ENCODE peak calls at places on chromosomes 7 and 10, in ten cellular contexts. One of them, this sample, is unnamed.

GRCh38 chr10:23362879-23363787 is 18.5 kb upstream of the C10orf67 start:
- DNase-seq in mesenchymal stem cell: no peak
- DNase-seq in fibroblast of lung: no peak
- DNase-seq in mammary epithelial cell: no peak
- DNase-seq in astrocyte: no peak
- DNase-seq in HCT116: no peak
- DNase-seq in IMR-90: no peak
- DNase-seq in H9: no peak
- DNase-seq in neuronal stem cell: no peak
- DNase-seq in H1: no peak
- DNase-seq in this sample: no peak

GRCh38 chr10:119079572-119080520 is 771 bp downstream of the EIF3A start:
- DNase-seq in mesenchymal stem cell: peak; percentile 87
- DNase-seq in fibroblast of lung: peak; percentile 75
- DNase-seq in mammary epithelial cell: peak; percentile 78
- DNase-seq in astrocyte: peak; percentile 57
- DNase-seq in HCT116: peak; percentile 43
- DNase-seq in IMR-90: peak; percentile 75
- DNase-seq in H9: peak; percentile 40
- DNase-seq in neuronal stem cell: peak; percentile 45
- DNase-seq in H1: no peak
- DNase-seq in this sample: peak; percentile 61

GRCh38 chr7:135728136-135728669 is at the start of gene SLC13A4:
- DNase-seq in mesenchymal stem cell: no peak
- DNase-seq in fibroblast of lung: no peak
- DNase-seq in mammary epithelial cell: no peak
- DNase-seq in astrocyte: no peak
- DNase-seq in HCT116: no peak
- DNase-seq in IMR-90: no peak
- DNase-seq in H9: peak; percentile 87
- DNase-seq in neuronal stem cell: peak; percentile 52
- DNase-seq in H1: no peak
- DNase-seq in this sample: peak; percentile 95

GRCh38 chr10:86964061-86964846 is 4.0 kb upstream of the ADIRF start:
- DNase-seq in mesenchymal stem cell: no peak
- DNase-seq in fibroblast of lung: no peak
- DNase-seq in mammary epithelial cell: no peak
- DNase-seq in astrocyte: no peak
- DNase-seq in HCT116: no peak
- DNase-seq in IMR-90: no peak
- DNase-seq in H9: no peak
- DNase-seq in neuronal stem cell: no peak
- DNase-seq in H1: no peak
- DNase-seq in this sample: no peak

GRCh38 chr7:116528008-116528789 is 3.4 kb downstream of the CAV1 start:
- DNase-seq in mesenchymal stem cell: peak; percentile 98
- DNase-seq in fibroblast of lung: peak; percentile 96
- DNase-seq in mammary epithelial cell: peak; percentile 79
- DNase-seq in astrocyte: peak; percentile 96
- DNase-seq in HCT116: peak; percentile 54
- DNase-seq in IMR-90: peak; percentile 97
- DNase-seq in H9: no peak
- DNase-seq in neuronal stem cell: no peak
- DNase-seq in H1: no peak
- DNase-seq in this sample: no peak

GRCh38 chr7:155221547-155221946 is 76.1 kb upstream of the INSIG1 start:
- DNase-seq in mesenchymal stem cell: no peak
- DNase-seq in fibroblast of lung: no peak
- DNase-seq in mammary epithelial cell: no peak
- DNase-seq in astrocyte: no peak
- DNase-seq in HCT116: no peak
- DNase-seq in IMR-90: no peak
- DNase-seq in H9: no peak
- DNase-seq in neuronal stem cell: no peak
- DNase-seq in H1: no peak
- DNase-seq in this sample: no peak

GRCh38 chr10:86263907-86264306 is 102.7 kb downstream of the GRID1 start:
- DNase-seq in mesenchymal stem cell: no peak
- DNase-seq in fibroblast of lung: no peak
- DNase-seq in mammary epithelial cell: no peak
- DNase-seq in astrocyte: no peak
- DNase-seq in HCT116: no peak
- DNase-seq in IMR-90: no peak
- DNase-seq in H9: peak; percentile 12
- DNase-seq in neuronal stem cell: no peak
- DNase-seq in H1: no peak
- DNase-seq in this sample: no peak

GRCh38 chr10:87740232-87740631 is 77.8 kb downstream of the ATAD1 start:
- DNase-seq in mesenchymal stem cell: peak; percentile 82
- DNase-seq in fibroblast of lung: peak; percentile 94
- DNase-seq in mammary epithelial cell: peak; percentile 86
- DNase-seq in astrocyte: peak; percentile 29
- DNase-seq in HCT116: no peak
- DNase-seq in IMR-90: peak; percentile 85
- DNase-seq in H9: no peak
- DNase-seq in neuronal stem cell: no peak
- DNase-seq in H1: no peak
- DNase-seq in this sample: no peak

GRCh38 chr7:142689439-142690168 is 59.7 kb upstream of the PRSS1 start:
- DNase-seq in mesenchymal stem cell: no peak
- DNase-seq in fibroblast of lung: no peak
- DNase-seq in mammary epithelial cell: no peak
- DNase-seq in astrocyte: no peak
- DNase-seq in HCT116: no peak
- DNase-seq in IMR-90: no peak
- DNase-seq in H9: no peak
- DNase-seq in neuronal stem cell: no peak
- DNase-seq in H1: no peak
- DNase-seq in this sample: no peak

GRCh38 chr10:25725917-25726716 is 207.9 kb upstream of the MYO3A start:
- DNase-seq in mesenchymal stem cell: peak; percentile 49
- DNase-seq in fibroblast of lung: peak; percentile 50
- DNase-seq in mammary epithelial cell: peak; percentile 32
- DNase-seq in astrocyte: peak; percentile 26
- DNase-seq in HCT116: peak; percentile 35
- DNase-seq in IMR-90: peak; percentile 33
- DNase-seq in H9: peak; percentile 60
- DNase-seq in neuronal stem cell: peak; percentile 67
- DNase-seq in H1: no peak
- DNase-seq in this sample: peak; percentile 48

GRCh38 chr10:13414855-13415254 is 66.8 kb upstream of the SEPHS1 start:
- DNase-seq in mesenchymal stem cell: peak; percentile 16
- DNase-seq in fibroblast of lung: peak; percentile 12
- DNase-seq in mammary epithelial cell: peak; percentile 26
- DNase-seq in astrocyte: no peak
- DNase-seq in HCT116: peak; percentile 43
- DNase-seq in IMR-90: no peak
- DNase-seq in H9: peak; percentile 69
- DNase-seq in neuronal stem cell: no peak
- DNase-seq in H1: no peak
- DNase-seq in this sample: peak; percentile 24

GRCh38 chr7:107870427-107871000 is 20.5 kb upstream of the DLD start:
- DNase-seq in mesenchymal stem cell: no peak
- DNase-seq in fibroblast of lung: no peak
- DNase-seq in mammary epithelial cell: no peak
- DNase-seq in astrocyte: no peak
- DNase-seq in HCT116: no peak
- DNase-seq in IMR-90: no peak
- DNase-seq in H9: no peak
- DNase-seq in neuronal stem cell: no peak
- DNase-seq in H1: no peak
- DNase-seq in this sample: no peak

GRCh38 chr7:107874097-107874496 is 16.9 kb upstream of the DLD start:
- DNase-seq in mesenchymal stem cell: no peak
- DNase-seq in fibroblast of lung: no peak
- DNase-seq in mammary epithelial cell: no peak
- DNase-seq in astrocyte: no peak
- DNase-seq in HCT116: no peak
- DNase-seq in IMR-90: no peak
- DNase-seq in H9: no peak
- DNase-seq in neuronal stem cell: no peak
- DNase-seq in H1: no peak
- DNase-seq in this sample: no peak

GRCh38 chr7:107877731-107878382 is 13.1 kb upstream of the DLD start:
- DNase-seq in mesenchymal stem cell: no peak
- DNase-seq in fibroblast of lung: no peak
- DNase-seq in mammary epithelial cell: no peak
- DNase-seq in astrocyte: no peak
- DNase-seq in HCT116: no peak
- DNase-seq in IMR-90: no peak
- DNase-seq in H9: no peak
- DNase-seq in neuronal stem cell: no peak
- DNase-seq in H1: no peak
- DNase-seq in this sample: no peak

GRCh38 chr7:107878636-107879035 is 12.3 kb upstream of the DLD start:
- DNase-seq in mesenchymal stem cell: no peak
- DNase-seq in fibroblast of lung: no peak
- DNase-seq in mammary epithelial cell: peak; percentile 14
- DNase-seq in astrocyte: no peak
- DNase-seq in HCT116: no peak
- DNase-seq in IMR-90: no peak
- DNase-seq in H9: no peak
- DNase-seq in neuronal stem cell: no peak
- DNase-seq in H1: no peak
- DNase-seq in this sample: no peak

GRCh38 chr7:107874605-107875446 is 16.2 kb upstream of the DLD start:
- DNase-seq in mesenchymal stem cell: peak; percentile 70
- DNase-seq in fibroblast of lung: peak; percentile 69
- DNase-seq in mammary epithelial cell: peak; percentile 36
- DNase-seq in astrocyte: peak; percentile 32
- DNase-seq in HCT116: peak; percentile 48
- DNase-seq in IMR-90: peak; percentile 67
- DNase-seq in H9: no peak
- DNase-seq in neuronal stem cell: peak; percentile 33
- DNase-seq in H1: no peak
- DNase-seq in this sample: peak; percentile 77
- H2AFZ ChIP-seq in mesenchymal stem cell: no peak overlapping the region
- H2AFZ ChIP-seq in fibroblast of lung: no peak overlapping the region
- H2AFZ ChIP-seq in mammary epithelial cell: no peak overlapping the region
- H2AFZ ChIP-seq in astrocyte: no peak overlapping the region
- H2AFZ ChIP-seq in HCT116: peak overlapping the region; percentile 17
- H2AFZ ChIP-seq in IMR-90: no peak overlapping the region
- H2AFZ ChIP-seq in H9: no peak overlapping the region
- H2AFZ ChIP-seq in neuronal stem cell: peak overlapping the region; percentile 39
- H2AFZ ChIP-seq in H1: no peak overlapping the region
- H2AFZ ChIP-seq in this sample: no peak overlapping the region

DNA sequence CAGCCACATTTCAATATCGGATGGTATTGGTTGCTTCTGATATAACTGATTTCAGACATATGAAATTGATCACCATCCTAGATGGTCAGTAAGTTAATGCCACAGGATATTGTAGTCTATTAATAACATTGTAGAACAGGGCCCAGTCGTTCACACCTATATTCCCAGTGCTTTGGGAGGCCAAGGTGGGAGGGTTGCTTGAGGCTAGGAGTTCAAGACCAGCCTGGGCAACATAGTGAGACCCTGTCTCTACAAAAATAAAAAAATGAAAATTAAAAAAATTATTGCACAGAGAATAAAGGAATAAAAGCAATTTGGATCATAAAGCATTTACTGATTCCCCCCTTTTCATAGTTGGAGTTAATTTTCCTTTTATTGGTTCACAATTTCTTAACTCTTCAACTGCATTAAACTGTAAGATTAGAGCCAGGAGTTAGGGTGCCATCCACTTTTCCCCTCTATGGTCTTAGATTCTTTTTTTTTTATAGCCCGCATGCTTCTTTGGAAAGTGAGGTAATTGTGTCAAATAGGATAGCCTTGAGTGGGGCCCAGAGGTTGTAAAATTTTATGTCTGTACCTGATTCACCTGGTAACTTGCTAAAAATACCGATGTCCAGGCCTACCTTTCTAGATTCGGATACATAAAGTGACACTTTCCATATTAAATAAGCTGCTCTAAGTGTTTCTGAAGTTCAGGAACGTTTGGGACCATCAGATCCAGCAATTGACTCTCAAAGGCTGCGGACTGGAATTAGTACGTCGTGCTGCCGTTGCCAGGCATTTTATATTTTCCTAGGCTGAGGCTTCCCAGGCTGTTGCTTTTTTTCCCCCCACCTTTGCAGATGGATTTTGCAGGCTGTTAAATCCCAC is 24.7 kb downstream of the ADK start:
- DNase-seq in mesenchymal stem cell: no peak
- DNase-seq in fibroblast of lung: no peak
- DNase-seq in mammary epithelial cell: no peak
- DNase-seq in astrocyte: no peak
- DNase-seq in HCT116: no peak
- DNase-seq in IMR-90: no peak
- DNase-seq in H9: no peak
- DNase-seq in neuronal stem cell: no peak
- DNase-seq in H1: no peak
- DNase-seq in this sample: no peak
- H2AFZ ChIP-seq in mesenchymal stem cell: peak overlapping the region; percentile 10
- H2AFZ ChIP-seq in fibroblast of lung: peak overlapping the region; percentile 88
- H2AFZ ChIP-seq in mammary epithelial cell: peak overlapping the region; percentile 89
- H2AFZ ChIP-seq in astrocyte: peak overlapping the region; percentile 92
- H2AFZ ChIP-seq in HCT116: peak overlapping the region; percentile 8
- H2AFZ ChIP-seq in IMR-90: peak overlapping the region; percentile 98
- H2AFZ ChIP-seq in H9: no peak overlapping the region
- H2AFZ ChIP-seq in neuronal stem cell: peak overlapping the region; percentile 97
- H2AFZ ChIP-seq in H1: no peak overlapping the region
- H2AFZ ChIP-seq in this sample: peak overlapping the region; percentile 98

GRCh38 chr10:114551310-114551972 is 106.6 kb downstream of the ABLIM1 start:
- DNase-seq in mesenchymal stem cell: peak; percentile 7
- DNase-seq in fibroblast of lung: peak; percentile 43
- DNase-seq in mammary epithelial cell: no peak
- DNase-seq in astrocyte: peak; percentile 35
- DNase-seq in HCT116: no peak
- DNase-seq in IMR-90: peak; percentile 14
- DNase-seq in H9: no peak
- DNase-seq in neuronal stem cell: no peak
- DNase-seq in H1: no peak
- DNase-seq in this sample: no peak
- H2AFZ ChIP-seq in mesenchymal stem cell: no peak overlapping the region
- H2AFZ ChIP-seq in fibroblast of lung: no peak overlapping the region
- H2AFZ ChIP-seq in mammary epithelial cell: no peak overlapping the region
- H2AFZ ChIP-seq in astrocyte: no peak overlapping the region
- H2AFZ ChIP-seq in HCT116: no peak overlapping the region
- H2AFZ ChIP-seq in IMR-90: no peak overlapping the region
- H2AFZ ChIP-seq in H9: no peak overlapping the region
- H2AFZ ChIP-seq in neuronal stem cell: no peak overlapping the region
- H2AFZ ChIP-seq in H1: no peak overlapping the region
- H2AFZ ChIP-seq in this sample: no peak overlapping the region

DNA sequence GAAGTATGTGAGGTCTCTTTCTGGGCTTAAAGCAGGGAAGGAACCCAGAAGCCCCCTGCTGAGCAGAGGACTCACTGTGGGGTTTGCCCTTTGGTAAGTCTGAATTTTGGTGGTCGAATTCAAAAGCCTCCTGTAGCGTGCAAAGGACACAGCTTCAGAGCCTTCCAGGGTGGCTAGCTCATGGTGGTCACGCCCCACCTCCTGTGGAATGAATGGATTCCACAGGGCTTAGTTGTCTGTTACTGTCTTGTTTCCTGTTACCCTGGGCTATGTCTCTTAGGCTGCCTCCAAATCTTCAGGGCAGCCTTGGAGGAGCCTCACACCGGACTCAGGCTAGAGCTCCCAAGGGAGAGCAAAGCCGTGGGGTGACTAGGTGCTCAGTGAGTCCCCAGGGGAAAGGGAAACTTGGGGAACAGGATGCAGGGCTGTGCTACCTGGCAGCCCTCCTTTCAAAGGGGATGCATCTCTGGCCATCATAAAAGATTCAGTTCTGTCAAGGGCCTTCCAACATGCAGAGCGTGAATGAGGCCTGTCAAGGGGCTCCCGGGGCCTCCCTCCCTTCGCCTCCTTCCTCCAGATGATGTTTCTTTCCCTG is 211.7 kb downstream of the CCSER2 start:
- DNase-seq in mesenchymal stem cell: peak; percentile 82
- DNase-seq in fibroblast of lung: peak; percentile 40
- DNase-seq in mammary epithelial cell: peak; percentile 62
- DNase-seq in astrocyte: peak; percentile 89
- DNase-seq in HCT116: no peak
- DNase-seq in IMR-90: peak; percentile 82
- DNase-seq in H9: no peak
- DNase-seq in neuronal stem cell: no peak
- DNase-seq in H1: no peak
- DNase-seq in this sample: no peak
- H2AFZ ChIP-seq in mesenchymal stem cell: no peak overlapping the region
- H2AFZ ChIP-seq in fibroblast of lung: peak overlapping the region; percentile 73
- H2AFZ ChIP-seq in mammary epithelial cell: peak overlapping the region; percentile 90
- H2AFZ ChIP-seq in astrocyte: peak overlapping the region; percentile 70
- H2AFZ ChIP-seq in HCT116: peak overlapping the region; percentile 94
- H2AFZ ChIP-seq in IMR-90: peak overlapping the region; percentile 95
- H2AFZ ChIP-seq in H9: no peak overlapping the region
- H2AFZ ChIP-seq in neuronal stem cell: peak overlapping the region; percentile 94
- H2AFZ ChIP-seq in H1: no peak overlapping the region
- H2AFZ ChIP-seq in this sample: no peak overlapping the region

This sample was measured in K562.